ENCODE peak calls at places on chromosomes 6 and 20, in seven cellular contexts. One of them, this sample, is unnamed.

GRCh38 chr6:149387787-149388512 is 12.1 kb upstream of the SUMO4 start:
- DNase-seq in H1: no peak
- DNase-seq in HepG2: no peak
- DNase-seq in SK-N-SH: no peak
- DNase-seq in K562: no peak
- DNase-seq in HCT116: no peak
- DNase-seq in GM12878: no peak
- DNase-seq in this sample: no peak

GRCh38 chr20:38864662-38865061 is 59.2 kb downstream of the PPP1R16B start:
- DNase-seq in GM12878: no peak
- DNase-seq in H1: no peak
- DNase-seq in K562: no peak
- DNase-seq in HCT116: no peak
- DNase-seq in HepG2: no peak
- DNase-seq in SK-N-SH: peak; percentile 53
- DNase-seq in this sample: no peak

GRCh38 chr6:133170602-133171001 is 70.6 kb upstream of the EYA4 start:
- DNase-seq in HCT116: no peak
- DNase-seq in SK-N-SH: no peak
- DNase-seq in HepG2: peak; percentile 16
- DNase-seq in H1: no peak
- DNase-seq in GM12878: no peak
- DNase-seq in K562: no peak
- DNase-seq in this sample: no peak

GRCh38 chr6:168437751-168438150 is 3.2 kb upstream of the SMOC2 start:
- DNase-seq in GM12878: no peak
- DNase-seq in HepG2: no peak
- DNase-seq in HCT116: no peak
- DNase-seq in H1: no peak
- DNase-seq in K562: no peak
- DNase-seq in SK-N-SH: no peak
- DNase-seq in this sample: no peak

GRCh38 chr6:20589266-20589665 is 55.0 kb downstream of the CDKAL1 start:
- DNase-seq in HCT116: no peak
- DNase-seq in SK-N-SH: no peak
- DNase-seq in GM12878: no peak
- DNase-seq in H1: no peak
- DNase-seq in HepG2: no peak
- DNase-seq in K562: no peak
- DNase-seq in this sample: no peak

GRCh38 chr6:111663692-111664564 is 58.2 kb upstream of the TRAF3IP2 start:
- DNase-seq in H1: peak; percentile 44
- DNase-seq in SK-N-SH: peak; percentile 36
- DNase-seq in HCT116: no peak
- DNase-seq in K562: peak; percentile 30
- DNase-seq in HepG2: no peak
- DNase-seq in GM12878: no peak
- DNase-seq in this sample: no peak

GRCh38 chr20:57679113-57679512 is 30.7 kb downstream of the PMEPA1 start:
- DNase-seq in GM12878: no peak
- DNase-seq in H1: no peak
- DNase-seq in K562: no peak
- DNase-seq in HepG2: no peak
- DNase-seq in HCT116: no peak
- DNase-seq in SK-N-SH: no peak
- DNase-seq in this sample: no peak

GRCh38 chr6:18958146-18958545 is 571.0 kb downstream of the RNF144B start:
- DNase-seq in GM12878: no peak
- DNase-seq in K562: no peak
- DNase-seq in HCT116: no peak
- DNase-seq in HepG2: no peak
- DNase-seq in H1: no peak
- DNase-seq in SK-N-SH: no peak
- DNase-seq in this sample: no peak

GRCh38 chr6:119493980-119494379 is 144.4 kb upstream of the MAN1A1 start:
- DNase-seq in SK-N-SH: no peak
- DNase-seq in GM12878: no peak
- DNase-seq in H1: no peak
- DNase-seq in K562: no peak
- DNase-seq in HCT116: no peak
- DNase-seq in HepG2: peak; percentile 50
- DNase-seq in this sample: no peak

GRCh38 chr6:113936093-113936934 is 34.6 kb downstream of the HDAC2 start:
- DNase-seq in SK-N-SH: peak; percentile 53
- DNase-seq in HCT116: peak; percentile 33
- DNase-seq in K562: peak; percentile 43
- DNase-seq in GM12878: peak; percentile 24
- DNase-seq in H1: no peak
- DNase-seq in HepG2: peak; percentile 50
- DNase-seq in this sample: peak; percentile 70

GRCh38 chr6:121780325-121781313 is 345.2 kb downstream of the GJA1 start:
- DNase-seq in GM12878: no peak
- DNase-seq in K562: no peak
- DNase-seq in H1: no peak
- DNase-seq in HCT116: peak; percentile 8
- DNase-seq in SK-N-SH: no peak
- DNase-seq in HepG2: no peak
- DNase-seq in this sample: no peak

GRCh38 chr6:139637766-139638165 is 263.3 kb upstream of the CITED2 start:
- DNase-seq in HepG2: no peak
- DNase-seq in HCT116: no peak
- DNase-seq in H1: no peak
- DNase-seq in SK-N-SH: no peak
- DNase-seq in K562: no peak
- DNase-seq in GM12878: no peak
- DNase-seq in this sample: no peak

GRCh38 chr6:11043961-11044711 is at the start of gene ELOVL2:
- DNase-seq in SK-N-SH: peak; percentile 95
- DNase-seq in HCT116: no peak
- DNase-seq in GM12878: no peak
- DNase-seq in H1: no peak
- DNase-seq in HepG2: peak; percentile 59
- DNase-seq in K562: peak; percentile 85
- DNase-seq in this sample: peak; percentile 60

GRCh38 chr6:140537211-140537610 is 1162.8 kb upstream of the CITED2 start:
- DNase-seq in HCT116: no peak
- DNase-seq in K562: no peak
- DNase-seq in GM12878: no peak
- DNase-seq in H1: no peak
- DNase-seq in SK-N-SH: no peak
- DNase-seq in HepG2: no peak
- DNase-seq in this sample: peak; percentile 31

GRCh38 chr6:144285798-144286502 is 815 bp downstream of the UTRN start:
- DNase-seq in HCT116: no peak
- DNase-seq in H1: no peak
- DNase-seq in HepG2: peak; percentile 24
- DNase-seq in GM12878: no peak
- DNase-seq in SK-N-SH: peak; percentile 32
- DNase-seq in K562: no peak
- DNase-seq in this sample: no peak

GRCh38 chr6:3958255-3958654 is 109.1 kb downstream of the FAM50B start:
- DNase-seq in GM12878: no peak
- DNase-seq in HCT116: no peak
- DNase-seq in HepG2: no peak
- DNase-seq in K562: no peak
- DNase-seq in H1: no peak
- DNase-seq in SK-N-SH: no peak
- DNase-seq in this sample: no peak

GRCh38 chr20:34390769-34391447 is 27.8 kb downstream of the ITCH start:
- DNase-seq in HCT116: peak; percentile 85
- DNase-seq in K562: peak; percentile 35
- DNase-seq in SK-N-SH: no peak
- DNase-seq in H1: peak; percentile 2
- DNase-seq in HepG2: peak; percentile 85
- DNase-seq in GM12878: no peak
- DNase-seq in this sample: no peak

GRCh38 chr20:44471481-44471882 is 4.2 kb upstream of the TTPAL start:
- DNase-seq in GM12878: no peak
- DNase-seq in K562: no peak
- DNase-seq in HepG2: peak; percentile 86
- DNase-seq in SK-N-SH: peak; percentile 47
- DNase-seq in H1: no peak
- DNase-seq in HCT116: no peak
- DNase-seq in this sample: no peak

GRCh38 chr20:21265457-21266190 is 37.5 kb upstream of the XRN2 start:
- DNase-seq in K562: no peak
- DNase-seq in SK-N-SH: no peak
- DNase-seq in H1: no peak
- DNase-seq in HCT116: no peak
- DNase-seq in HepG2: no peak
- DNase-seq in GM12878: no peak
- DNase-seq in this sample: no peak

GRCh38 chr6:152605901-152606390 is 31.2 kb downstream of the SYNE1 start:
- DNase-seq in K562: no peak
- DNase-seq in SK-N-SH: no peak
- DNase-seq in H1: no peak
- DNase-seq in GM12878: no peak
- DNase-seq in HepG2: no peak
- DNase-seq in HCT116: no peak
- DNase-seq in this sample: no peak

DNA sequence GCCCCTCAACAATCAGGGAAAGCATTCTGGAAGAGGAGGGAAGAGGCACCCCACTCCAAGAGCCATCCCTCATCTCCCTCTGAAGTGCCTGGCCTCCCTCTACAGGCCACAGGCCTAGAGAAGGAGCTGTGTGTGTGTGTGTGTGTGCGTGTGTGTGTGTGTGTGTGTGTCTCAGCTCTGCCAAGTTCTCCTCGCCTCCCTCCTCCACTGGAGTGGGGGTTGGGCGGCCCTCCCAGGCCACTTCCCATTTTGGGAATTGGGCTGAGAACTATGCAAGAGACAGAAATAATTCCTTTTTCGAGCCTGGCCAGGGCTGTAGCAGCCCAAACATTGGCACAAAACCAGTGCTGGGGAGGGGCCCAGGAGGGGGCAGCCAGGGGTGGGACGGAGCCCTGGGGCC is 35.7 kb downstream of the KCNB1 start:
- DNase-seq in SK-N-SH: no peak
- DNase-seq in HepG2: no peak
- DNase-seq in K562: no peak
- DNase-seq in H1: no peak
- DNase-seq in HCT116: no peak
- DNase-seq in GM12878: no peak
- DNase-seq in this sample: peak; percentile 56
- TF ChIP-seq JUND in SK-N-SH: no peak
- TF ChIP-seq JUND in HepG2: no peak
- TF ChIP-seq JUND in K562: no peak
- TF ChIP-seq JUND in H1: no peak
- TF ChIP-seq JUND in HCT116: no peak
- TF ChIP-seq JUND in GM12878: no peak
- TF ChIP-seq JUND in this sample: no peak

DNA sequence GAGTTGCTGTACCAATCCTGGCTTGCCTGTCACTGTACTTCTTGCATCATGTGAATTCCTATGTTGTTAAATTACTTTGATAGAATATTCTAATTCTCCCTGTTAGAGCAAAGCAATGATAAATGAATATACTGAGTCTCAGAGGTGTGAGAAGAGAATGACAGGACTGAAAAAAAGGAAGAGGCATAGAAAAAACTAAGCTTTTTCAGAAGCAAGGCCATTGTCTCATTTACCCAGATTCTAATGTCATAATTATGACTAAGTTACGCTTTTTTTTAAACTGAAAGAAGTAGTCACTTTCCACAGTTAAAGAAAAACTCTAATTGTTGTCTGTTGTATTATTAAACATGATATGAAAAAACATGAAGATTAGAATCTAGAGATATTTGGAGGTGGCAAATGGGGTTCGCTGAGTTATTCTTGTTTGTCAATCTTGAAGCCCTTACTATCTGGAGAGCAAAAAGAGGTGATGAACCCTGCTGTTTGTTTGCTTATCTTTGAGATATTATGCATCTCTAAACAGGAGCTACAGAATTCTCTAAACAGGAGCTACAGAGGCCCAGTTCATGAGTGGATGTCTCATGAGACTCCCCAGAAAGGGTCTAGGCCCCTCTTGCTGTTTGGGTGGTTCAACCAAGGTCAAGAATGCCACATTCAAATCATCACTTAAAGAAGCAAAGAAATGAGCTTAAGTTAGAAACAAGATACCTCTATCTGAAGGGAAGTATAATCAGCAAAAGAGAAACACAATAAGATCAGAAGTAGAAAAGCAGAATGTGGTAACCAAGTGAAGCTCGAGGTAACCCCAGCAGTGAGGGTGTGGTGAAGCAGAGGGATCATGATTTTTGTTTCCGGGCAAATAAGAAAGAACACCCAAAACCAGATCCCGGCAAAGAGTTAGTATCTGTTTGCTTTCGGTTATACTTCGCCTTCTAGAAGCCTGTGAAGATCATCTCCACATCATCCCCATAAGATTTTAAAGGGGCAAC is 33.3 kb upstream of the THEMIS start:
- DNase-seq in GM12878: no peak
- DNase-seq in K562: no peak
- DNase-seq in SK-N-SH: no peak
- DNase-seq in H1: no peak
- DNase-seq in HepG2: no peak
- DNase-seq in HCT116: no peak
- DNase-seq in this sample: no peak
- TF ChIP-seq JUND in GM12878: no peak
- TF ChIP-seq JUND in K562: no peak
- TF ChIP-seq JUND in SK-N-SH: no peak
- TF ChIP-seq JUND in H1: no peak
- TF ChIP-seq JUND in HepG2: no peak
- TF ChIP-seq JUND in HCT116: no peak
- TF ChIP-seq JUND in this sample: no peak

DNA sequence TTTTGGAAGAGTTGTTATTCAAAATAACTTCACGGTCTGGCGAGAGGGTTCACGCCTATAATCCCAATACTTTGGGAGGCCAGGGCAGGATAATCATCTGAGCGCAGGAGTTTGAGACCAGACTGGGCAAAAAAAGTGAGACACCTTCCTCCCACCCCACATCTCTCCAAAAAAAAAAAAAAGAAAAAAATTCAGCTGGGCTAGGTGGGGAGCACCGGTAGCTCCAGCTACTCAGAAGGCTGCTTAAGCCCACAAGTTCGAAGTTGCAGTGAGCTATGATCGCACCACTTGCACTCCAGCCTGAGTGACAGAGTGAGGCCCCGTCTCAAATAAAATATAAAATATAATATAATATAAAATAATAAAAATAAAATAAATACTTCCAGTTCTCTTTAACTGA is 10.4 kb downstream of the OR2B2 start:
- DNase-seq in GM12878: no peak
- DNase-seq in SK-N-SH: no peak
- DNase-seq in H1: no peak
- DNase-seq in HCT116: peak; percentile 6
- DNase-seq in K562: peak; percentile 57
- DNase-seq in HepG2: no peak
- DNase-seq in this sample: no peak
- TF ChIP-seq JUND in GM12878: no peak
- TF ChIP-seq JUND in SK-N-SH: no peak
- TF ChIP-seq JUND in H1: no peak
- TF ChIP-seq JUND in HCT116: no peak
- TF ChIP-seq JUND in K562: no peak
- TF ChIP-seq JUND in HepG2: no peak
- TF ChIP-seq JUND in this sample: no peak

DNA sequence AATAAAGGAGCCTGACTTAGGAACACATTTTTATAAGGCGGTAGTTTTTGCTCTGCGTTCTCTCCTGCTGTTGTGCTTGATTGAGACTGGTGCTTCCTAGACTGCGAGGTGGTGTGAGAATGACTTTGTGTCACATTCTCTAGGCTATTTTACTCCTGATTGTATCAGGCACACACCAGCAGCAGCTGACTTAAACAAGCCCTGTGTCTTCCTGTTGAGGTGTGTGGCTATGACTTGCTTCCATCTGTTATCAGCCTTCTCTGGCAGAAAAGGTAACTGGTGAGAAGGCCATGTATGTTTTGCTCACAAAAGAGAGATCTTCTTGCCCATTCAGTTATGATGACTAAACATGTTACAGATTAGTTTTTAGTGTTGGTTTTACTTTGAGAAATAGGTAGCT is 43.4 kb downstream of the CLVS2 start:
- DNase-seq in HCT116: no peak
- DNase-seq in SK-N-SH: no peak
- DNase-seq in GM12878: no peak
- DNase-seq in HepG2: no peak
- DNase-seq in K562: no peak
- DNase-seq in H1: no peak
- DNase-seq in this sample: no peak
- TF ChIP-seq JUND in HCT116: no peak
- TF ChIP-seq JUND in SK-N-SH: no peak
- TF ChIP-seq JUND in GM12878: no peak
- TF ChIP-seq JUND in HepG2: no peak
- TF ChIP-seq JUND in K562: no peak
- TF ChIP-seq JUND in H1: no peak
- TF ChIP-seq JUND in this sample: no peak

This sample was measured in T47D.